ENCODE peak calls at places on chromosomes 12 and 14, in four cellular contexts. H is H1, Y is GM12878, D is HCT116. S is an unnamed sample.

GRCh38 chr14:50319293-50319692 is 7.2 kb downstream of the DMAC2L start:
- DNase-seq in H (no peak), Y (no peak), D (no peak), S (no peak)

GRCh38 chr12:63003223-63003819 is 68.4 kb upstream of the PPM1H start:
- DNase-seq in H (no peak), Y (no peak), D (no peak), S (no peak)

GRCh38 chr12:111428728-111429175 is 23.0 kb downstream of the SH2B3 start:
- DNase-seq in H (no peak), Y (no peak), D (no peak), S (no peak)

GRCh38 chr12:10952645-10953044 is 13.6 kb upstream of the TAS2R14 start:
- DNase-seq in H (no peak), Y (no peak), D (no peak), S (no peak)

GRCh38 chr12:27123642-27124041 is 41.3 kb upstream of the C12orf71 start:
- DNase-seq in H (no peak), Y (no peak), D (no peak), S (peak; percentile 27)

GRCh38 chr12:26704684-26705475 is 128.1 kb downstream of the ITPR2 start:
- DNase-seq in H (no peak), Y (no peak), D (no peak), S (peak; percentile 20)

GRCh38 chr12:124567035-124567672 is at the start of gene NCOR2:
- DNase-seq in H (peak; percentile 72), Y (no peak), D (no peak), S (no peak)

GRCh38 chr14:57382283-57382682 is 8.1 kb upstream of the NAA30 start:
- DNase-seq in H (no peak), Y (no peak), D (no peak), S (peak; percentile 42)

GRCh38 chr14:99174920-99175319 is 97.1 kb downstream of the BCL11B start:
- DNase-seq in H (no peak), Y (no peak), D (no peak), S (no peak)

GRCh38 chr12:92396647-92397258 is 251.1 kb upstream of the BTG1 start:
- DNase-seq in H (no peak), Y (no peak), D (no peak), S (no peak)

GRCh38 chr14:24734917-24735500 is 101.0 kb upstream of the GZMB start:
- DNase-seq in H (no peak), Y (no peak), D (peak; percentile 39), S (peak; percentile 86)

GRCh38 chr12:5548152-5548933 is 116.4 kb downstream of the NTF3 start:
- DNase-seq in H (no peak), Y (no peak), D (no peak), S (no peak)

GRCh38 chr12:16346931-16347330 is 514 bp upstream of the MGST1 start:
- DNase-seq in H (no peak), Y (no peak), D (no peak), S (peak; percentile 62)

GRCh38 chr12:104477812-104478388 is 21.2 kb downstream of the CHST11 start:
- DNase-seq in H (no peak), Y (no peak), D (no peak), S (no peak)

GRCh38 chr12:92408072-92408900 is 262.6 kb upstream of the BTG1 start:
- DNase-seq in H (peak; percentile 65), Y (no peak), D (peak; percentile 40), S (peak; percentile 4)

GRCh38 chr12:29867823-29868222 is 84.1 kb upstream of the TMTC1 start:
- DNase-seq in H (no peak), Y (no peak), D (no peak), S (no peak)

GRCh38 chr12:28374556-28374955 is 184.3 kb downstream of the CCDC91 start:
- DNase-seq in H (no peak), Y (no peak), D (no peak), S (no peak)

GRCh38 chr14:97946291-97946690 is 1149.1 kb downstream of the VRK1 start:
- DNase-seq in H (peak; percentile 45), Y (no peak), D (no peak), S (no peak)

GRCh38 chr12:53478865-53479264 is 20.4 kb downstream of the MAP3K12 start:
- DNase-seq in H (no peak), Y (no peak), D (no peak), S (no peak)

GRCh38 chr12:97368462-97369150 is 94.0 kb upstream of the RMST start:
- DNase-seq in H (no peak), Y (no peak), D (no peak), S (peak; percentile 11)

GRCh38 chr12:26318661-26319068 is 123.3 kb downstream of the SSPN start:
- DNase-seq in H (no peak), Y (no peak), D (no peak), S (peak; percentile 73)

GRCh38 chr12:47080725-47081502 is 1.2 kb upstream of the AMIGO2 start:
- DNase-seq in H (no peak), Y (no peak), D (no peak), S (no peak)

GRCh38 chr12:71780207-71780822 is 25.7 kb downstream of the RAB21 start:
- DNase-seq in H (no peak), Y (no peak), D (peak; percentile 16), S (peak; percentile 20)

GRCh38 chr14:31926652-31927347 is 150.3 kb upstream of the ARHGAP5 start:
- DNase-seq in H (no peak), Y (no peak), D (no peak), S (peak; percentile 46)

GRCh38 chr14:103103461-103104388 is 9.2 kb downstream of the EXOC3L4 start:
- DNase-seq in H (peak; percentile 76), Y (no peak), D (no peak), S (peak; percentile 87)

GRCh38 chr12:50326636-50327284 is 43.4 kb upstream of the LIMA1 start:
- DNase-seq in H (no peak), Y (no peak), D (no peak), S (peak; percentile 65)

GRCh38 chr14:70707138-70708038 is 65.7 kb downstream of the TTC9 start:
- DNase-seq in H (no peak), Y (peak; percentile 93), D (peak; percentile 27), S (peak; percentile 93)

GRCh38 chr14:91614187-91614586 is 104.1 kb upstream of the PPP4R3A start:
- DNase-seq in H (no peak), Y (no peak), D (no peak), S (no peak)

GRCh38 chr14:22735096-22735495 is 31.4 kb upstream of the OXA1L start:
- DNase-seq in H (no peak), Y (no peak), D (no peak), S (no peak)

GRCh38 chr14:66572836-66573235 is 64.9 kb downstream of the GPHN start:
- DNase-seq in H (no peak), Y (no peak), D (no peak), S (no peak)

GRCh38 chr12:51244269-51244668 is 5.6 kb downstream of the DAZAP2 start:
- DNase-seq in H (no peak), Y (no peak), D (no peak), S (no peak)

GRCh38 chr12:64404470-64405446 is 566 bp downstream of the XPOT start:
- DNase-seq in H (peak; percentile 56), Y (no peak), D (no peak), S (peak; percentile 71)

GRCh38 chr12:130880411-130880885 is 8.6 kb downstream of the RAN start:
- DNase-seq in H (no peak), Y (no peak), D (no peak), S (no peak)

GRCh38 chr12:750356-751191 is 1.8 kb upstream of the WNK1 start:
- DNase-seq in H (no peak), Y (no peak), D (no peak), S (no peak)

GRCh38 chr14:37598973-37599526 is 3.6 kb downstream of the TTC6 start:
- DNase-seq in H (no peak), Y (no peak), D (no peak), S (no peak)

GRCh38 chr14:72745991-72746980 is 147.6 kb downstream of the DPF3 start:
- DNase-seq in H (peak; percentile 33), Y (no peak), D (no peak), S (no peak)

DNA sequence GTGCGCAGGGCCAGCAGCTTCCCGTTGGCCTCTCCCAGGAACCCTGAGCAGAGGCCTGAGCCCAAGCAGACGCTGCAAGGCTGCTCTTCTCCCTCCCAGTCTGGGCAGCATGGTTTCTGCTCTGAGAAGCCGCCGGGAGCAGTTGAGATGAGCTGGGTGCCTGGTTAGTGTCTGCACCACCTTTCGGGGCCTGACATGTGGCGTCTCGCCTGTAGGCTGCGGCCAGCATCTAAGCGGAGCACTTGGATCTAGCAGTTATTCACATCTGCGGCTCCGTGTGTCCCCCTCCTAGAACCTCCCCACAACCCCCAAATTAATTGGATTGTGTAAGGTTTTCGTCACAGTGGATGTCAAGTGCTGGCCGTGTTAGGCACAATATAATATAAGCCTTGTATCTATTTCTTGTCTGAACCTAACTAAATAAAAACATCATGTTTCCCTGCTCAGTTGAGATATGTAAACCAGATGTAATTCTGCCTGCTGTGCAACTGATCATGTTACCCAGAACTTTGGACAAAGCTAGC is 45.6 kb downstream of the ELK3 start:
- DNase-seq in H (no peak), Y (no peak), D (no peak), S (no peak)
- TF ChIP-seq SIN3A in H (no peak), Y (no peak), D (no peak), S (no peak)

DNA sequence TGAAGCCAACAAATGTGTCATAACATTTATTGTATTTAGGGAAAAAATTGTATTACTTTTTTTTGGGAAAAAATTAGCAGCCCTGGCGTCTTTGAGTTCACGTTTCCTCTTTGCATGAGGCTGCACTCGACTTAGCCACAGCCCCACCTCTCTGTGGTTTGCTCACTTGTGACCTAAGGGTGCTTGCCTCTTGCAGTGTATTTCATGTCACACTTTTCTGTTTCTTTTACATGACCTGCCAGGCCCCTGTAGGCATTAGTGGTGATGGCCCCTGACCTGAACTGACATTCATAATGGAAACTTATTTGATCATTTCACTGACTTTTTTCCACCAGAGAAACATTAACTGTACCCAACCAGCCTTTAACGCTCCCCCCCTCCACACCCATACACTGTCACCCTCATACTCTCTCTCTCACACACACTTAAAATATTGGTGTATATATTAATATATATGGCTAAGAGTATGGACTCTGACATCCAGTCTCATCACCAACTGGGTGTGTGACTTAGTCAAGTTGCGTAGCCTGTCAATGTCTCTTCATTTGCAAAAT is 122.9 kb downstream of the PRKCH start:
- DNase-seq in H (no peak), Y (no peak), D (no peak), S (no peak)
- TF ChIP-seq RAD21 in H (no peak), Y (no peak), D (no peak), S (no peak)

GRCh38 chr14:55914771-55915170 is 203.4 kb upstream of the PELI2 start:
- DNase-seq in H (no peak), Y (no peak), D (no peak), S (no peak)
- TF ChIP-seq ZNF274 in H (no peak), Y (no peak), D (no peak), S (no peak)

GRCh38 chr12:77343291-77343690 is 277.9 kb upstream of the E2F7 start:
- DNase-seq in H (no peak), Y (no peak), D (no peak), S (no peak)

GRCh38 chr12:77342275-77342674 is 276.9 kb upstream of the E2F7 start:
- DNase-seq in H (no peak), Y (no peak), D (no peak), S (no peak)

GRCh38 chr12:77339610-77340009 is 274.2 kb upstream of the E2F7 start:
- DNase-seq in H (no peak), Y (no peak), D (no peak), S (no peak)

GRCh38 chr12:77337327-77337726 is 272.0 kb upstream of the E2F7 start:
- DNase-seq in H (no peak), Y (no peak), D (no peak), S (no peak)
- TF ChIP-seq SIN3A in H (no peak), Y (no peak), D (no peak), S (no peak)

GRCh38 chr12:122064034-122064777 is 14.3 kb upstream of the MLXIP start:
- DNase-seq in H (peak; percentile 87), Y (peak; percentile 50), D (peak; percentile 99), S (peak; percentile 97)
- TF ChIP-seq RAD21 in H (peak; percentile 40), Y (peak; percentile 44), D (peak; percentile 52), S (no peak)

S was measured in HepG2.